ENCODE peak calls at places on chromosomes 1 and 21, in four cellular contexts. C is K562, N is H1, L is A549. P is an unnamed sample.

GRCh38 chr1:203153051-203153988 is 22.3 kb downstream of the MYBPH start:
- DNase-seq in C (no peak), N (no peak), L (no peak), P (no peak)

GRCh38 chr1:23644555-23644866 is 47.1 kb upstream of the RPL11 start:
- DNase-seq in C (no peak), N (no peak), L (no peak), P (no peak)

GRCh38 chr1:223815020-223815853 is 30.5 kb downstream of the TP53BP2 start:
- DNase-seq in C (no peak), N (no peak), L (no peak), P (no peak)

GRCh38 chr1:66346057-66346795 is 187.7 kb upstream of the SGIP1 start:
- DNase-seq in C (no peak), N (no peak), L (no peak), P (no peak)

GRCh38 chr1:230123280-230124186 is 56.5 kb downstream of the GALNT2 start:
- DNase-seq in C (no peak), N (no peak), L (no peak), P (peak; percentile 35)

GRCh38 chr1:246690100-246690499 is 34.1 kb upstream of the SCCPDH start:
- DNase-seq in C (no peak), N (no peak), L (no peak), P (no peak)

GRCh38 chr1:27021347-27022031 is 8.8 kb upstream of the TENT5B start:
- DNase-seq in C (no peak), N (no peak), L (no peak), P (no peak)

GRCh38 chr1:221845650-221846371 is 103.9 kb upstream of the DUSP10 start:
- DNase-seq in C (no peak), N (no peak), L (peak; percentile 11), P (peak; percentile 29)

GRCh38 chr1:119091618-119092017 is 48.8 kb downstream of the WARS2 start:
- DNase-seq in C (no peak), N (no peak), L (no peak), P (no peak)

GRCh38 chr1:245086389-245086969 is 68.3 kb upstream of the KIF26B start:
- DNase-seq in C (no peak), N (no peak), L (no peak), P (peak; percentile 55)

GRCh38 chr1:152189657-152190442 is 30.8 kb upstream of the RPTN start:
- DNase-seq in C (peak; percentile 59), N (peak; percentile 54), L (peak; percentile 70), P (peak; percentile 31)

GRCh38 chr1:70990460-70991253 is 57.0 kb downstream of the PTGER3 start:
- DNase-seq in C (no peak), N (no peak), L (no peak), P (no peak)

GRCh38 chr1:184254849-184255248 is 132.0 kb upstream of the C1orf21 start:
- DNase-seq in C (no peak), N (no peak), L (no peak), P (no peak)

GRCh38 chr1:94949681-94950661 is 23.1 kb upstream of the CNN3 start:
- DNase-seq in C (no peak), N (no peak), L (no peak), P (peak; percentile 79)

GRCh38 chr1:89166705-89167104 is 9.1 kb downstream of the GBP7 start:
- DNase-seq in C (no peak), N (no peak), L (no peak), P (no peak)

GRCh38 chr1:31627301-31627929 is 9.9 kb downstream of the HCRTR1 start:
- DNase-seq in C (peak; percentile 31), N (no peak), L (no peak), P (no peak)

GRCh38 chr1:233665575-233666270 is 51.8 kb downstream of the KCNK1 start:
- DNase-seq in C (peak; percentile 66), N (no peak), L (no peak), P (no peak)

GRCh38 chr1:185720633-185721272 is 13.4 kb upstream of the HMCN1 start:
- DNase-seq in C (no peak), N (no peak), L (no peak), P (peak; percentile 17)

GRCh38 chr1:77511440-77511840 is 171.0 kb downstream of the ZZZ3 start:
- DNase-seq in C (no peak), N (no peak), L (no peak), P (no peak)

GRCh38 chr21:42315296-42315891 is at the start of gene TFF3:
- DNase-seq in C (no peak), N (peak; percentile 43), L (no peak), P (peak; percentile 84)

GRCh38 chr1:198118136-198118535 is 38.7 kb upstream of the NEK7 start:
- DNase-seq in C (no peak), N (no peak), L (no peak), P (no peak)

GRCh38 chr1:112991721-112992120 is 35.7 kb upstream of the SLC16A1 start:
- DNase-seq in C (no peak), N (no peak), L (no peak), P (no peak)

GRCh38 chr1:214623430-214623829 is 20.4 kb downstream of the CENPF start:
- DNase-seq in C (no peak), N (no peak), L (no peak), P (no peak)

GRCh38 chr1:89938171-89939055 is 56.5 kb upstream of the ZNF326 start:
- DNase-seq in C (no peak), N (no peak), L (no peak), P (peak; percentile 82)

GRCh38 chr1:79741720-79742421 is 735.3 kb upstream of the ADGRL4 start:
- DNase-seq in C (no peak), N (no peak), L (no peak), P (no peak)

GRCh38 chr1:235670157-235670776 is 20.7 kb upstream of the GNG4 start:
- DNase-seq in C (no peak), N (no peak), L (no peak), P (no peak)

GRCh38 chr1:15557594-15557993 is 27.3 kb downstream of the AGMAT start:
- DNase-seq in C (no peak), N (no peak), L (no peak), P (no peak)

GRCh38 chr1:180501865-180502360 is 464 bp downstream of the ACBD6 start:
- DNase-seq in C (no peak), N (no peak), L (peak; percentile 71), P (no peak)

GRCh38 chr1:191963286-191963685 is 195.0 kb upstream of the RGS18 start:
- DNase-seq in C (no peak), N (no peak), L (no peak), P (no peak)

GRCh38 chr1:184101116-184101515 is 49.6 kb downstream of the TSEN15 start:
- DNase-seq in C (no peak), N (no peak), L (no peak), P (no peak)

GRCh38 chr1:109335091-109335490 is 28.3 kb upstream of the MYBPHL start:
- DNase-seq in C (no peak), N (no peak), L (no peak), P (no peak)

GRCh38 chr1:243595527-243596206 is 254.4 kb downstream of the AKT3 start:
- DNase-seq in C (no peak), N (no peak), L (no peak), P (no peak)

GRCh38 chr1:23035823-23036452 is 16.7 kb downstream of the KDM1A start:
- DNase-seq in C (no peak), N (no peak), L (no peak), P (no peak)

GRCh38 chr21:31011412-31011811 is 26.9 kb downstream of the KRTAP19-8 start:
- DNase-seq in C (no peak), N (no peak), L (no peak), P (no peak)

GRCh38 chr1:227774721-227775665 is 39.8 kb downstream of the SNAP47 start:
- DNase-seq in C (no peak), N (no peak), L (no peak), P (no peak)

DNA sequence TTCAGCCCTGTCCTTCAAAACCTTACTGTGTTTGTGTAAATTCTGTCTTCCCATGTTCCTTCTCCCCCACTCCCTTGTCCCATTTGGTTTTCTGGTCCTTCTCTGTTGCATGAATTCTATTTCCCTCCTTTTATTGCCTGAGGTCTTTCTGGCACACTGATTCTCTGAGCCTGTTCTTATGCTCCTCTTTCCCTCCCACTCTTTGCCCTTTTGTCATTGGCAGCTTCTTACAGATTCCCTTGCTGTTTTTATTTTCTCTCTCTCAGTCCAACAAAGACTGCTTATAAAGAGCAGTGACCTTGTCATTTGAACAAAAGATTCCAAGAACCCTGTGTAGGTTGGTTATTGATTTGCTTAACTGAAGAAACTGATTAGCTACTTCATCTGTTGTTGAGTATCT is 49.7 kb downstream of the GPR52 start:
- DNase-seq in C (no peak), N (no peak), L (no peak), P (no peak)
- TF ChIP-seq RNF2 in C (no peak), N (no peak), L (no peak), P (no peak)

DNA sequence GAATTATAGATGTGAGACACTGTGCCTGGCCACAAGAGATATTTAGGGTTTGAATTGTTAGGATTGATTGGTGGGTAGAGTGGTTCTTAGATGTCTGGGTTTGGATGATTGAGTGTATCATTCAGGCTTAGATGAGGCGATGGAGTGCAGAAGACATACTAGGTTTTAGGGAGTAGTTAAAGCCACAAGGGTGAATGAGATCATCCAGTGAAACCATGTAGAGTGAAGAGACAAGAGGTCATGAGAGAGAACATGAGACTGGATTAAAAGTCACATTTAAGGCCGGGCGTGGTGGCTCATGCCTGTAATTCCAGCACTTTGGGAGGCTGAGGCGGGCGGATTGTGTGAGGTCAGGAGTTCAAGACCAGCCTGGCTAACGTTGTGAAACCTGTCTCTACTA is 37.2 kb downstream of the ZFYVE9 start:
- DNase-seq in C (no peak), N (no peak), L (no peak), P (no peak)
- TF ChIP-seq RNF2 in C (no peak), N (no peak), L (no peak), P (no peak)

GRCh38 chr1:154453155-154453554 is 48.0 kb downstream of the IL6R start:
- DNase-seq in C (no peak), N (no peak), L (no peak), P (no peak)
- TF ChIP-seq RNF2 in C (no peak), N (no peak), L (no peak), P (no peak)

GRCh38 chr1:208243522-208243850 is 698 bp downstream of the PLXNA2 start:
- DNase-seq in C (no peak), N (peak; percentile 58), L (no peak), P (no peak)

GRCh38 chr1:208244584-208244916 is 366 bp upstream of the PLXNA2 start:
- DNase-seq in C (no peak), N (no peak), L (no peak), P (no peak)

GRCh38 chr1:208242829-208243521 is 1.2 kb downstream of the PLXNA2 start:
- DNase-seq in C (peak; percentile 45), N (peak; percentile 56), L (no peak), P (no peak)

GRCh38 chr1:208245185-208245705 is 1.1 kb upstream of the PLXNA2 start:
- DNase-seq in C (peak; percentile 86), N (peak; percentile 87), L (peak; percentile 84), P (peak; percentile 85)

GRCh38 chr1:208243851-208244583 is at the start of gene PLXNA2:
- DNase-seq in C (peak; percentile 76), N (peak; percentile 82), L (peak; percentile 50), P (peak; percentile 52)
- TF ChIP-seq RNF2 in C (peak; percentile 7), N (no peak), L (peak; percentile 89), P (no peak)

P was measured in HepG2.